ENCODE peak calls at places on chromosomes 5 and 9, in four cellular contexts. One of them, this sample, is unnamed.

GRCh38 chr5:9545959-9546851 is at the start of gene SEMA5A:
- DNase-seq in transverse colon: peak; percentile 86
- DNase-seq in ovary: peak; percentile 78
- DNase-seq in lower lobe of right lung: peak; percentile 77
- DNase-seq in this sample: no peak

GRCh38 chr5:94432499-94432898 is 185.9 kb downstream of the KIAA0825 start:
- DNase-seq in transverse colon: no peak
- DNase-seq in ovary: no peak
- DNase-seq in lower lobe of right lung: no peak
- DNase-seq in this sample: no peak

GRCh38 chr5:18745988-18746615 is 1111.8 kb downstream of the TAF11L14 start:
- DNase-seq in transverse colon: peak; percentile 37
- DNase-seq in ovary: no peak
- DNase-seq in lower lobe of right lung: no peak
- DNase-seq in this sample: peak; percentile 49

GRCh38 chr5:172624083-172624995 is 16.7 kb upstream of the NEURL1B start:
- DNase-seq in transverse colon: no peak
- DNase-seq in ovary: peak; percentile 30
- DNase-seq in lower lobe of right lung: no peak
- DNase-seq in this sample: no peak

GRCh38 chr5:16768184-16768583 is 151.4 kb upstream of the RETREG1 start:
- DNase-seq in transverse colon: no peak
- DNase-seq in ovary: no peak
- DNase-seq in lower lobe of right lung: no peak
- DNase-seq in this sample: no peak

GRCh38 chr5:142925795-142926194 is 155.6 kb downstream of the ARHGAP26 start:
- DNase-seq in transverse colon: no peak
- DNase-seq in ovary: no peak
- DNase-seq in lower lobe of right lung: no peak
- DNase-seq in this sample: no peak

GRCh38 chr9:3682186-3682585 is 156.4 kb upstream of the RFX3 start:
- DNase-seq in transverse colon: no peak
- DNase-seq in ovary: no peak
- DNase-seq in lower lobe of right lung: no peak
- DNase-seq in this sample: no peak

GRCh38 chr9:80964951-80965350 is 724.4 kb downstream of the TLE1 start:
- DNase-seq in transverse colon: no peak
- DNase-seq in ovary: no peak
- DNase-seq in lower lobe of right lung: no peak
- DNase-seq in this sample: no peak

GRCh38 chr5:179906795-179907569 is 715 bp downstream of the TBC1D9B start:
- DNase-seq in transverse colon: peak; percentile 46
- DNase-seq in ovary: peak; percentile 61
- DNase-seq in lower lobe of right lung: peak; percentile 60
- DNase-seq in this sample: peak; percentile 65

GRCh38 chr5:167953151-167953788 is 338.2 kb upstream of the WWC1 start:
- DNase-seq in transverse colon: no peak
- DNase-seq in ovary: no peak
- DNase-seq in lower lobe of right lung: no peak
- DNase-seq in this sample: no peak

GRCh38 chr5:142644127-142644526 is 41.8 kb downstream of the FGF1 start:
- DNase-seq in transverse colon: no peak
- DNase-seq in ovary: no peak
- DNase-seq in lower lobe of right lung: no peak
- DNase-seq in this sample: no peak

GRCh38 chr5:134846641-134846960 is 833 bp downstream of the C5orf24 start:
- DNase-seq in transverse colon: peak; percentile 11
- DNase-seq in ovary: no peak
- DNase-seq in lower lobe of right lung: no peak
- DNase-seq in this sample: no peak

GRCh38 chr5:39709032-39709431 is 284.3 kb upstream of the DAB2 start:
- DNase-seq in transverse colon: no peak
- DNase-seq in ovary: no peak
- DNase-seq in lower lobe of right lung: no peak
- DNase-seq in this sample: no peak

GRCh38 chr9:123225995-123226394 is 42.4 kb downstream of the STRBP start:
- DNase-seq in transverse colon: no peak
- DNase-seq in ovary: no peak
- DNase-seq in lower lobe of right lung: no peak
- DNase-seq in this sample: no peak

GRCh38 chr5:150523472-150524350 is 15.8 kb downstream of the NDST1 start:
- DNase-seq in transverse colon: peak; percentile 45
- DNase-seq in ovary: no peak
- DNase-seq in lower lobe of right lung: no peak
- DNase-seq in this sample: peak; percentile 63
- H3K4me1 ChIP-seq in transverse colon: peaks cover 45% of the 10 kb centered on the region
- H3K4me1 ChIP-seq in ovary: peaks cover 15% of the 10 kb centered on the region
- H3K4me1 ChIP-seq in lower lobe of right lung: peaks cover 53% of the 10 kb centered on the region
- H3K4me1 ChIP-seq in this sample: no peaks in the 10 kb centered on the region

GRCh38 chr5:137203011-137203632 is 296.0 kb downstream of the SPOCK1 start:
- DNase-seq in transverse colon: no peak
- DNase-seq in ovary: no peak
- DNase-seq in lower lobe of right lung: no peak
- DNase-seq in this sample: no peak

GRCh38 chr5:137199201-137199600 is 299.9 kb downstream of the SPOCK1 start:
- DNase-seq in transverse colon: no peak
- DNase-seq in ovary: no peak
- DNase-seq in lower lobe of right lung: no peak
- DNase-seq in this sample: no peak

GRCh38 chr5:137200906-137201305 is 298.2 kb downstream of the SPOCK1 start:
- DNase-seq in transverse colon: no peak
- DNase-seq in ovary: no peak
- DNase-seq in lower lobe of right lung: no peak
- DNase-seq in this sample: no peak

GRCh38 chr5:137201876-137202275 is 297.2 kb downstream of the SPOCK1 start:
- DNase-seq in transverse colon: no peak
- DNase-seq in ovary: no peak
- DNase-seq in lower lobe of right lung: no peak
- DNase-seq in this sample: no peak

DNA sequence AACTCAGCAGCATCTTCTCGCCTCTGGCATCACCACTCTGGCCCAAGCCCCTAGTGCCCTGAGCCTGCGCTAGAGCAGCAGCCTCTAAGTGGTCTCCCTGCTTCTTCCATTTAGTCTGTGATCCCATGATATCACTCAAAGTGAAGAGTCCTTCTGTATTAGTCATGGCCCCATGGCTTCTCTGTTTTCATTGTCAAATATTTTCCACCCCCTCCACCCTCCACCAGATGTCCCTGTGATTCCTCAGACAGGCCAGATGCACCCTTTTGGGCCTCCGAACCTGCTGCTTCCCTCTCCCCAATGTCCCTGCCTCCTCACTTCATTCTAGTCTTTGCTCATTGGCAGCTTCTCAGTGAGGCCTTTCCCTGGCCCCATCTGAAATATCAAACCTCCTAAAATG is 299.2 kb downstream of the SPOCK1 start:
- DNase-seq in transverse colon: no peak
- DNase-seq in ovary: no peak
- DNase-seq in lower lobe of right lung: no peak
- DNase-seq in this sample: no peak
- TF ChIP-seq CTCF in transverse colon: no peak
- TF ChIP-seq CTCF in ovary: no peak
- TF ChIP-seq CTCF in lower lobe of right lung: no peak
- TF ChIP-seq CTCF in this sample: no peak

GRCh38 chr5:57438162-57438561 is 44.4 kb downstream of the ACTBL2 start:
- DNase-seq in transverse colon: no peak
- DNase-seq in ovary: no peak
- DNase-seq in lower lobe of right lung: no peak
- DNase-seq in this sample: no peak
- H3K4me1 ChIP-seq in transverse colon: peaks cover 12% of the 10 kb centered on the region
- H3K4me1 ChIP-seq in ovary: peaks cover 8% of the 10 kb centered on the region
- H3K4me1 ChIP-seq in lower lobe of right lung: no peaks in the 10 kb centered on the region
- H3K4me1 ChIP-seq in this sample: no peaks in the 10 kb centered on the region

GRCh38 chr5:35938518-35939227 is at the start of gene CAPSL:
- DNase-seq in transverse colon: peak; percentile 13
- DNase-seq in ovary: no peak
- DNase-seq in lower lobe of right lung: no peak
- DNase-seq in this sample: no peak

DNA sequence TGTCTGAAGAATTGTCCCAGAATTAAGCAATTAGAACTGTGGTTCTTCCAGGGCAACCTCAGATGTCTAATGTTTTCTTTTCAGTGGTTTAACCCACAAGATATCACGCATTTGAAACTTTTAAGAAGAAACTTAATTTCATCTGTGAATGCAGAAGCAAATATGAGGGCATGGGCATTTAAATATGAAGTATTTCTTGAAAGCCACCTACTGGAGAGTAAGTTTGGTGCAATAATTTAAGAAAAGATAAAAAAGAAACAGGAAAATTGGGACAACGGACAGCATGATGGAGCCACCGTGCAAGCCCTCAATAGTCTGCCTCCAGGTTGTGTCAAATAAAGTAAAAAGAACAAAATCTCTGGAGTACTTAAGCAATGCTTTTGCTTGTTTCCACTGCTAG is 1.2 kb upstream of the CAPSL start:
- DNase-seq in transverse colon: no peak
- DNase-seq in ovary: no peak
- DNase-seq in lower lobe of right lung: no peak
- DNase-seq in this sample: no peak
- TF ChIP-seq CTCF in transverse colon: no peak
- TF ChIP-seq CTCF in ovary: no peak
- TF ChIP-seq CTCF in lower lobe of right lung: no peak
- TF ChIP-seq CTCF in this sample: no peak

This sample was measured in Peyer's patch.